ENCODE peak calls at places on chromosomes 7 and 10, in four cellular contexts. O, I, U and Z are unnamed samples.

GRCh38 chr10:35716776-35717175 is 74.7 kb upstream of the FZD8 start:
- DNase-seq in O (peak), I (no peak), U (no peak), Z (no peak)

GRCh38 chr7:22329816-22330524 is 27.0 kb downstream of the RAPGEF5 start:
- DNase-seq in O (no peak), I (no peak), U (no peak), Z (no peak)

GRCh38 chr7:1922071-1922869 is 252.2 kb downstream of the ELFN1 start:
- DNase-seq in O (no peak), I (peak), U (no peak), Z (no peak)

GRCh38 chr7:128404143-128404681 is 5.6 kb downstream of the IMPDH1 start:
- DNase-seq in O (no peak), I (no peak), U (no peak), Z (no peak)

GRCh38 chr10:51860257-51860656 is 160.9 kb upstream of the CSTF2T start:
- DNase-seq in O (no peak), I (no peak), U (no peak), Z (no peak)

GRCh38 chr7:2761801-2762497 is 73.9 kb downstream of the AMZ1 start:
- DNase-seq in O (no peak), I (no peak), U (no peak), Z (no peak)

GRCh38 chr7:151388007-151388297 is 21.9 kb downstream of the WDR86 start:
- DNase-seq in O (no peak), I (no peak), U (no peak), Z (no peak)

GRCh38 chr7:141785711-141786552 is 4.1 kb upstream of the TAS2R5 start:
- DNase-seq in O (peak), I (peak), U (peak), Z (peak)

GRCh38 chr10:78433063-78433717 is 399.5 kb downstream of the RPS24 start:
- DNase-seq in O (no peak), I (no peak), U (no peak), Z (no peak)

GRCh38 chr7:129041142-129041928 is 13.6 kb downstream of the TNPO3 start:
- DNase-seq in O (no peak), I (no peak), U (no peak), Z (no peak)

GRCh38 chr10:18610517-18610916 is 40.9 kb downstream of the NSUN6 start:
- DNase-seq in O (peak), I (peak), U (peak), Z (no peak)

DNA sequence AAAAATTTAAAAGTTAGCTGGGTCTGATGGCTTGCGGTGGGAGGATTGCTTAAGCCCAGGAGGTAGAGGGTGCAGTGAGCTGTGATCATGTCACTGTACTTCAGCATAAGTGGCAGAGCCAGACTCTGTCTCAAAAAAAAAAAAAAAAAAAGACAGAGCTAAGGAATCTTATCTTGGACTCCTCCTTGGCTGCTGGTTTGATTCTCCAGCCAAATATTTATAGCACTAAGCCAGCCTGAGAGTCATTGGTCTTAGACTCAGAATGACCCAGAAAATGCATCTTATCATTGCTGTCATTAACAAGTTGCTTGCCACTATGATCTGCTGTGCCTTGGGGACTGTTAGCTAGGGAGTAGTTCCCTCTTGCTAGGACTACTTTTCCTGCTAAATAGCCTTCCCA is 164.7 kb downstream of the GNAT3 start:
- DNase-seq in O (no peak), I (no peak), U (no peak), Z (no peak)
- TF ChIP-seq PBX3 in O (no peak), I (no peak), U (no peak), Z (no peak)

GRCh38 chr7:117810642-117811512 is 62.4 kb downstream of the CTTNBP2 start:
- DNase-seq in O (no peak), I (no peak), U (no peak), Z (no peak)
- TF ChIP-seq PBX3 in O (no peak), I (no peak), U (no peak), Z (no peak)

GRCh38 chr7:103001210-103001609 is 73.4 kb downstream of the FBXL13 start:
- DNase-seq in O (no peak), I (no peak), U (no peak), Z (no peak)
- TF ChIP-seq PBX3 in O (no peak), I (no peak), U (no peak), Z (no peak)

DNA sequence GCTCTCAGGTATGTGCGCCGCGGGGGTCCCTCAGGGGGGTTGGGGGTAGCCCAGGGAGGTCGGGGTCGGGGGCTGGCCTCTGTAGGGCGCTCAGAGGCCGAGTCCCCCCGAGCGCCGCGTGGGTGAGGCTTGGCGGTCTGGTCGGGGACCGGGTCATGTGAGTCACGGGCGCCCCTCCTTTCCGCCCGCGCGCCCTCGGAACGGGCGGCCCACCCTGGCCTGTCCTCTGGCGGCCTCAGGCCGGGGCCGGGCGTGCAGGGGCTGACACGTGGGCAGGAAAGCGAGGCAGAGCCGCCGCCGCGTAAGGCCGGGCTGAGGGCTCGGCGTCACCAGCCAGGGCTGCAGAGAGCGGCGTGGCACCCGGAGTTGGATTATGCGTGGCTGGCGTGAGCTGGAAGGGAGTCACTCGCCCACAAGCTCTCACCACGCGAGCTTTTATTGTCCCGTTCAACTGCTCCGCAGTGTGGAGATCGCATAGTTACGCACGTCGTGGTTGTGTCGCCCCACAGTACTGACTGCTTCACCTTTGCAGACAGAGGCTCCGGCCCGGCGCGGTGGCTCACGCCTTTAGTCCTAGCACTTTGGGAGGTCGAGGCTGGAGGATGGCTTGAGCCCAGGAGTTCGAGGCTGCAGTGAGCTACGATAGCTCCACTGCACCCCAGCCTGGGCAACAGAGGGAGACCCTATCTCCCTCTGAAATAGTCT is 387 bp downstream of the SHLD2 start:
- DNase-seq in O (peak), I (peak), U (peak), Z (peak)
- TF ChIP-seq PBX3 in O (no peak), I (no peak), U (no peak), Z (no peak)

GRCh38 chr10:62728479-62728878 is 76.0 kb upstream of the ADO start:
- DNase-seq in O (no peak), I (no peak), U (no peak), Z (no peak)
- TF ChIP-seq PBX3 in O (no peak), I (no peak), U (no peak), Z (no peak)

DNA sequence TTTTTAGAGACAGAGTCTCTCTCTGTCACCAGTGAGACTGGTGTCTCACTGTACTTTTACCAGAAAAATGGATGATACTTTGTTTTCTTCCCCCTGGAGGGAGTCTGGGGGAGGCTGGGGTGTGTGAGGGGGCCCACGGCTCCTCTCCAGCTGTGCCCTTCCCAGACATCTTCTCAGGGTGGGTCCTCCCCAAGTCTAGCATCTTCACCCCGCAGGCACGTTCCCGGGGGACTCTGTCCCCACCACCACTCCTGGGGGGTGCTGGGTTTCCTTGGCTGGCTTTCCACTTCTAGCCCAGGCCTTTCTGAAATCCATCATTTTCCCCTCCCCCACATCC is 61.8 kb upstream of the MKRN1 start:
- DNase-seq in O (no peak), I (no peak), U (no peak), Z (no peak)
- TF ChIP-seq PBX3 in O (no peak), I (no peak), U (no peak), Z (no peak)

GRCh38 chr10:28408237-28408777 is 105.4 kb upstream of the MPP7 start:
- DNase-seq in O (no peak), I (no peak), U (no peak), Z (no peak)

GRCh38 chr10:28410420-28411135 is 107.7 kb upstream of the MPP7 start:
- DNase-seq in O (peak), I (peak), U (peak), Z (no peak)

GRCh38 chr10:28411136-28411460 is 108.2 kb upstream of the MPP7 start:
- DNase-seq in O (peak), I (no peak), U (no peak), Z (no peak)

GRCh38 chr10:28411648-28412047 is 108.8 kb upstream of the MPP7 start:
- DNase-seq in O (peak), I (no peak), U (no peak), Z (no peak)
- TF ChIP-seq PBX3 in O (no peak), I (no peak), U (no peak), Z (no peak)

GRCh38 chr7:77455334-77455733 is 39.2 kb upstream of the GSAP start:
- DNase-seq in O (peak), I (no peak), U (peak), Z (no peak)
- TF ChIP-seq PBX3 in O (peak), I (peak), U (no peak), Z (no peak)

GRCh38 chr7:156823441-156823840 is 69.5 kb downstream of the LMBR1 start:
- DNase-seq in O (no peak), I (no peak), U (no peak), Z (no peak)
- TF ChIP-seq PBX3 in O (no peak), I (no peak), U (no peak), Z (no peak)

DNA sequence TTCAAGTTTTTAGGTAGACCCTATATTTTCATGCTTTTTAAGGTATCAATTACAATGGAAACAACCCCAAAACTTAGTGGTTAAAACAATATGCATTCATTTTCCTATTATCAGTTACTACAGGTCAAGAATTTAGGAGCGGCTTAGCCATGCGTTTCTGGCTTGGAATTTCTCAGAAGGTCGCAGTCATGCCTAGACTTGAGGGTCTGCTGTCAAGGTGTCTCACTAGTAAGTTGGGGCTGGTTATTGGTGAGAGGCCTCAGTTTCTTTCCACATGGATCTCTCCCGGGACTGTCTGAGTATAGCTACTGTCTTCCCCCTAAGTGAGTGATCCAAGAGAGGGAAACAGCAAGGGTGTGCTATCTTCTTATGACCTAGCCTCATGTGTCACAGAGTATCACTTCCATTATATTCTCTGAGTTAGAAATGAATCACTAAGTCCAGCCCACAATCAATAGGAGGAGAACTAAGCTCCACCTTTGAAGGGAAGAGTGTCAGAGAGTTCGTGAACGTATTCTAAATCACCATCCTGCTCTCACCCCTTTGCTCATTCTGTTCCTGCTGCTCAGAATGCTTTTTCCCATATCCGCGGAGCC is 80.5 kb downstream of the RTKN2 start:
- DNase-seq in O (no peak), I (no peak), U (no peak), Z (no peak)
- TF ChIP-seq PBX3 in O (no peak), I (no peak), U (no peak), Z (no peak)